ENCODE peak calls at places on chromosomes 16 and 17, in five cellular contexts. One of them, this sample, is unnamed.

GRCh38 chr17:12282056-12282455 is 261.4 kb downstream of the MAP2K4 start:
- DNase-seq in stimulated activated CD8-positive, alpha-beta memory T cell treated with anti-CD3 and anti-CD28 coated beads, Interleukin-7, amount 100 ng/mL, for 1 hour: no peak
- DNase-seq in NAMALWA: no peak
- DNase-seq in WTC11: no peak
- DNase-seq in caudate nucleus: no peak
- DNase-seq in this sample: no peak

GRCh38 chr17:39939588-39940419 is 12.3 kb downstream of the LRRC3C start:
- DNase-seq in NAMALWA: peak
- DNase-seq in stimulated activated CD8-positive, alpha-beta memory T cell treated with anti-CD3 and anti-CD28 coated beads, Interleukin-7, amount 100 ng/mL, for 1 hour: no peak
- DNase-seq in caudate nucleus: no peak
- DNase-seq in WTC11: no peak
- DNase-seq in this sample: no peak

GRCh38 chr17:17258998-17259397 is 22.0 kb upstream of the FLCN start:
- DNase-seq in stimulated activated CD8-positive, alpha-beta memory T cell treated with anti-CD3 and anti-CD28 coated beads, Interleukin-7, amount 100 ng/mL, for 1 hour: no peak
- DNase-seq in caudate nucleus: peak
- DNase-seq in WTC11: no peak
- DNase-seq in NAMALWA: no peak
- DNase-seq in this sample: no peak

GRCh38 chr16:17635183-17635582 is 164.4 kb upstream of the XYLT1 start:
- DNase-seq in caudate nucleus: no peak
- DNase-seq in stimulated activated CD8-positive, alpha-beta memory T cell treated with anti-CD3 and anti-CD28 coated beads, Interleukin-7, amount 100 ng/mL, for 1 hour: no peak
- DNase-seq in NAMALWA: no peak
- DNase-seq in WTC11: no peak
- DNase-seq in this sample: no peak

GRCh38 chr17:83180264-83180995 is 101.0 kb downstream of the METRNL start:
- DNase-seq in stimulated activated CD8-positive, alpha-beta memory T cell treated with anti-CD3 and anti-CD28 coated beads, Interleukin-7, amount 100 ng/mL, for 1 hour: no peak
- DNase-seq in caudate nucleus: no peak
- DNase-seq in NAMALWA: no peak
- DNase-seq in WTC11: peak
- DNase-seq in this sample: no peak

GRCh38 chr17:36578671-36579070 is 13.0 kb upstream of the DHRS11 start:
- DNase-seq in stimulated activated CD8-positive, alpha-beta memory T cell treated with anti-CD3 and anti-CD28 coated beads, Interleukin-7, amount 100 ng/mL, for 1 hour: no peak
- DNase-seq in WTC11: no peak
- DNase-seq in caudate nucleus: no peak
- DNase-seq in NAMALWA: no peak
- DNase-seq in this sample: no peak

GRCh38 chr16:1991588-1992474 is 2.1 kb downstream of the SYNGR3 start:
- DNase-seq in NAMALWA: peak
- DNase-seq in caudate nucleus: peak
- DNase-seq in stimulated activated CD8-positive, alpha-beta memory T cell treated with anti-CD3 and anti-CD28 coated beads, Interleukin-7, amount 100 ng/mL, for 1 hour: peak
- DNase-seq in WTC11: peak
- DNase-seq in this sample: peak

GRCh38 chr16:59593256-59593655 is 859.1 kb upstream of the GOT2 start:
- DNase-seq in NAMALWA: no peak
- DNase-seq in caudate nucleus: no peak
- DNase-seq in WTC11: no peak
- DNase-seq in stimulated activated CD8-positive, alpha-beta memory T cell treated with anti-CD3 and anti-CD28 coated beads, Interleukin-7, amount 100 ng/mL, for 1 hour: no peak
- DNase-seq in this sample: no peak

GRCh38 chr17:1830288-1830687 is 483 bp downstream of the RPA1 start:
- DNase-seq in caudate nucleus: no peak
- DNase-seq in WTC11: no peak
- DNase-seq in stimulated activated CD8-positive, alpha-beta memory T cell treated with anti-CD3 and anti-CD28 coated beads, Interleukin-7, amount 100 ng/mL, for 1 hour: no peak
- DNase-seq in NAMALWA: peak
- DNase-seq in this sample: peak

GRCh38 chr16:70570967-70571570 is 47.5 kb downstream of the SF3B3 start:
- DNase-seq in stimulated activated CD8-positive, alpha-beta memory T cell treated with anti-CD3 and anti-CD28 coated beads, Interleukin-7, amount 100 ng/mL, for 1 hour: no peak
- DNase-seq in WTC11: no peak
- DNase-seq in caudate nucleus: no peak
- DNase-seq in NAMALWA: no peak
- DNase-seq in this sample: no peak

GRCh38 chr17:72416054-72416691 is 295.4 kb downstream of the SOX9 start:
- DNase-seq in caudate nucleus: no peak
- DNase-seq in NAMALWA: no peak
- DNase-seq in stimulated activated CD8-positive, alpha-beta memory T cell treated with anti-CD3 and anti-CD28 coated beads, Interleukin-7, amount 100 ng/mL, for 1 hour: no peak
- DNase-seq in WTC11: no peak
- DNase-seq in this sample: no peak

GRCh38 chr16:84547539-84548058 is 43.1 kb upstream of the MEAK7 start:
- DNase-seq in WTC11: no peak
- DNase-seq in stimulated activated CD8-positive, alpha-beta memory T cell treated with anti-CD3 and anti-CD28 coated beads, Interleukin-7, amount 100 ng/mL, for 1 hour: no peak
- DNase-seq in caudate nucleus: no peak
- DNase-seq in NAMALWA: no peak
- DNase-seq in this sample: no peak

GRCh38 chr17:64781394-64781793 is 119.3 kb upstream of the SMURF2 start:
- DNase-seq in stimulated activated CD8-positive, alpha-beta memory T cell treated with anti-CD3 and anti-CD28 coated beads, Interleukin-7, amount 100 ng/mL, for 1 hour: no peak
- DNase-seq in caudate nucleus: no peak
- DNase-seq in NAMALWA: no peak
- DNase-seq in WTC11: peak
- DNase-seq in this sample: peak

GRCh38 chr17:57401556-57402488 is 145.5 kb downstream of the MSI2 start:
- DNase-seq in caudate nucleus: no peak
- DNase-seq in WTC11: peak
- DNase-seq in NAMALWA: peak
- DNase-seq in stimulated activated CD8-positive, alpha-beta memory T cell treated with anti-CD3 and anti-CD28 coated beads, Interleukin-7, amount 100 ng/mL, for 1 hour: no peak
- DNase-seq in this sample: peak

GRCh38 chr16:47285001-47285400 is 141.3 kb upstream of the NETO2 start:
- DNase-seq in stimulated activated CD8-positive, alpha-beta memory T cell treated with anti-CD3 and anti-CD28 coated beads, Interleukin-7, amount 100 ng/mL, for 1 hour: no peak
- DNase-seq in WTC11: no peak
- DNase-seq in caudate nucleus: no peak
- DNase-seq in NAMALWA: no peak
- DNase-seq in this sample: no peak

GRCh38 chr16:85220125-85220839 is 108.0 kb upstream of the CIBAR2 start:
- DNase-seq in NAMALWA: no peak
- DNase-seq in WTC11: no peak
- DNase-seq in caudate nucleus: no peak
- DNase-seq in stimulated activated CD8-positive, alpha-beta memory T cell treated with anti-CD3 and anti-CD28 coated beads, Interleukin-7, amount 100 ng/mL, for 1 hour: no peak
- DNase-seq in this sample: no peak

GRCh38 chr17:4900231-4901107 is 1.1 kb downstream of the C17orf107 start:
- DNase-seq in stimulated activated CD8-positive, alpha-beta memory T cell treated with anti-CD3 and anti-CD28 coated beads, Interleukin-7, amount 100 ng/mL, for 1 hour: no peak
- DNase-seq in caudate nucleus: no peak
- DNase-seq in NAMALWA: no peak
- DNase-seq in WTC11: peak
- DNase-seq in this sample: peak

GRCh38 chr16:73020409-73020884 is 27.5 kb downstream of the ZFHX3 start:
- DNase-seq in stimulated activated CD8-positive, alpha-beta memory T cell treated with anti-CD3 and anti-CD28 coated beads, Interleukin-7, amount 100 ng/mL, for 1 hour: no peak
- DNase-seq in WTC11: no peak
- DNase-seq in NAMALWA: no peak
- DNase-seq in caudate nucleus: no peak
- DNase-seq in this sample: no peak

GRCh38 chr17:28549274-28550132 is 2.9 kb downstream of the UNC119 start:
- DNase-seq in NAMALWA: peak
- DNase-seq in stimulated activated CD8-positive, alpha-beta memory T cell treated with anti-CD3 and anti-CD28 coated beads, Interleukin-7, amount 100 ng/mL, for 1 hour: no peak
- DNase-seq in WTC11: no peak
- DNase-seq in caudate nucleus: no peak
- DNase-seq in this sample: no peak

GRCh38 chr17:2912754-2913153 is 116.5 kb downstream of the RAP1GAP2 start:
- DNase-seq in WTC11: no peak
- DNase-seq in stimulated activated CD8-positive, alpha-beta memory T cell treated with anti-CD3 and anti-CD28 coated beads, Interleukin-7, amount 100 ng/mL, for 1 hour: no peak
- DNase-seq in NAMALWA: no peak
- DNase-seq in caudate nucleus: no peak
- DNase-seq in this sample: no peak

GRCh38 chr17:45225964-45226530 is 4.4 kb downstream of the FMNL1 start:
- DNase-seq in caudate nucleus: no peak
- DNase-seq in stimulated activated CD8-positive, alpha-beta memory T cell treated with anti-CD3 and anti-CD28 coated beads, Interleukin-7, amount 100 ng/mL, for 1 hour: peak
- DNase-seq in NAMALWA: peak
- DNase-seq in WTC11: no peak
- DNase-seq in this sample: peak

GRCh38 chr16:11224096-11224893 is 31.7 kb downstream of the SOCS1 start:
- DNase-seq in stimulated activated CD8-positive, alpha-beta memory T cell treated with anti-CD3 and anti-CD28 coated beads, Interleukin-7, amount 100 ng/mL, for 1 hour: peak
- DNase-seq in caudate nucleus: no peak
- DNase-seq in NAMALWA: peak
- DNase-seq in WTC11: peak
- DNase-seq in this sample: peak

GRCh38 chr17:72931635-72932034 is 160.9 kb downstream of the SLC39A11 start:
- DNase-seq in NAMALWA: no peak
- DNase-seq in caudate nucleus: no peak
- DNase-seq in WTC11: no peak
- DNase-seq in stimulated activated CD8-positive, alpha-beta memory T cell treated with anti-CD3 and anti-CD28 coated beads, Interleukin-7, amount 100 ng/mL, for 1 hour: no peak
- DNase-seq in this sample: no peak

GRCh38 chr17:43316522-43317142 is 82.2 kb upstream of the ARL4D start:
- DNase-seq in WTC11: peak
- DNase-seq in caudate nucleus: no peak
- DNase-seq in stimulated activated CD8-positive, alpha-beta memory T cell treated with anti-CD3 and anti-CD28 coated beads, Interleukin-7, amount 100 ng/mL, for 1 hour: no peak
- DNase-seq in NAMALWA: peak
- DNase-seq in this sample: peak

GRCh38 chr16:56192971-56193936 is 2.0 kb downstream of the GNAO1 start:
- DNase-seq in WTC11: peak
- DNase-seq in stimulated activated CD8-positive, alpha-beta memory T cell treated with anti-CD3 and anti-CD28 coated beads, Interleukin-7, amount 100 ng/mL, for 1 hour: no peak
- DNase-seq in caudate nucleus: no peak
- DNase-seq in NAMALWA: no peak
- DNase-seq in this sample: no peak

GRCh38 chr17:80605326-80606066 is 60.9 kb downstream of the RPTOR start:
- DNase-seq in stimulated activated CD8-positive, alpha-beta memory T cell treated with anti-CD3 and anti-CD28 coated beads, Interleukin-7, amount 100 ng/mL, for 1 hour: no peak
- DNase-seq in caudate nucleus: no peak
- DNase-seq in WTC11: no peak
- DNase-seq in NAMALWA: peak
- DNase-seq in this sample: no peak

GRCh38 chr17:14813649-14814048 is 451.5 kb downstream of the PMP22 start:
- DNase-seq in WTC11: peak
- DNase-seq in NAMALWA: peak
- DNase-seq in caudate nucleus: no peak
- DNase-seq in stimulated activated CD8-positive, alpha-beta memory T cell treated with anti-CD3 and anti-CD28 coated beads, Interleukin-7, amount 100 ng/mL, for 1 hour: no peak
- DNase-seq in this sample: peak

GRCh38 chr17:40095944-40096791 is 4.2 kb downstream of the NR1D1 start:
- DNase-seq in caudate nucleus: no peak
- DNase-seq in WTC11: no peak
- DNase-seq in stimulated activated CD8-positive, alpha-beta memory T cell treated with anti-CD3 and anti-CD28 coated beads, Interleukin-7, amount 100 ng/mL, for 1 hour: peak
- DNase-seq in NAMALWA: peak
- DNase-seq in this sample: no peak

GRCh38 chr16:72291531-72291981 is 119.6 kb upstream of the PMFBP1 start:
- DNase-seq in WTC11: no peak
- DNase-seq in stimulated activated CD8-positive, alpha-beta memory T cell treated with anti-CD3 and anti-CD28 coated beads, Interleukin-7, amount 100 ng/mL, for 1 hour: no peak
- DNase-seq in NAMALWA: no peak
- DNase-seq in caudate nucleus: no peak
- DNase-seq in this sample: no peak

GRCh38 chr17:68296217-68297140 is 5.2 kb downstream of the ARSG start:
- DNase-seq in caudate nucleus: no peak
- DNase-seq in WTC11: no peak
- DNase-seq in NAMALWA: no peak
- DNase-seq in stimulated activated CD8-positive, alpha-beta memory T cell treated with anti-CD3 and anti-CD28 coated beads, Interleukin-7, amount 100 ng/mL, for 1 hour: no peak
- DNase-seq in this sample: no peak

This sample was measured in H9.